ENCODE peak calls at places on chromosomes 2 and 18, in eight cellular contexts. One of them, this sample, is unnamed.

GRCh38 chr18:22985250-22985649 is 52.1 kb downstream of the RBBP8 start:
- DNase-seq in stomach: no peak
- DNase-seq in K562: no peak
- DNase-seq in ovary: no peak
- DNase-seq in sigmoid colon: no peak
- DNase-seq in SK-N-SH: no peak
- DNase-seq in HepG2: no peak
- DNase-seq in suprapubic skin: no peak
- DNase-seq in this sample: no peak

GRCh38 chr2:218292700-218293014 is 354 bp upstream of the TMBIM1 start:
- DNase-seq in stomach: no peak
- DNase-seq in K562: no peak
- DNase-seq in ovary: no peak
- DNase-seq in sigmoid colon: no peak
- DNase-seq in SK-N-SH: no peak
- DNase-seq in HepG2: no peak
- DNase-seq in suprapubic skin: no peak
- DNase-seq in this sample: no peak

GRCh38 chr18:78982186-78982585 is 2.6 kb downstream of the SALL3 start:
- DNase-seq in stomach: no peak
- DNase-seq in K562: no peak
- DNase-seq in ovary: no peak
- DNase-seq in sigmoid colon: no peak
- DNase-seq in SK-N-SH: no peak
- DNase-seq in HepG2: no peak
- DNase-seq in suprapubic skin: no peak
- DNase-seq in this sample: no peak

GRCh38 chr2:26112201-26112600 is 60.7 kb upstream of the GAREM2 start:
- DNase-seq in stomach: no peak
- DNase-seq in K562: no peak
- DNase-seq in ovary: no peak
- DNase-seq in sigmoid colon: no peak
- DNase-seq in SK-N-SH: no peak
- DNase-seq in HepG2: no peak
- DNase-seq in suprapubic skin: no peak
- DNase-seq in this sample: no peak

GRCh38 chr2:241272722-241273551 is 42.5 kb downstream of the HDLBP start:
- DNase-seq in stomach: peak; percentile 74
- DNase-seq in K562: peak; percentile 66
- DNase-seq in ovary: peak; percentile 79
- DNase-seq in sigmoid colon: peak; percentile 92
- DNase-seq in SK-N-SH: peak; percentile 92
- DNase-seq in HepG2: no peak
- DNase-seq in suprapubic skin: no peak
- DNase-seq in this sample: peak; percentile 57

GRCh38 chr2:11325961-11326691 is 18.3 kb downstream of the ROCK2 start:
- DNase-seq in stomach: no peak
- DNase-seq in K562: no peak
- DNase-seq in ovary: no peak
- DNase-seq in sigmoid colon: no peak
- DNase-seq in SK-N-SH: no peak
- DNase-seq in HepG2: no peak
- DNase-seq in suprapubic skin: no peak
- DNase-seq in this sample: no peak

GRCh38 chr2:172095146-172095904 is 7.4 kb downstream of the DLX2 start:
- DNase-seq in stomach: peak; percentile 54
- DNase-seq in K562: no peak
- DNase-seq in ovary: no peak
- DNase-seq in sigmoid colon: peak; percentile 77
- DNase-seq in SK-N-SH: peak; percentile 74
- DNase-seq in HepG2: no peak
- DNase-seq in suprapubic skin: no peak
- DNase-seq in this sample: no peak

GRCh38 chr2:174587607-174588006 is 10.0 kb downstream of the WIPF1 start:
- DNase-seq in stomach: no peak
- DNase-seq in K562: no peak
- DNase-seq in ovary: no peak
- DNase-seq in sigmoid colon: no peak
- DNase-seq in SK-N-SH: peak; percentile 66
- DNase-seq in HepG2: no peak
- DNase-seq in suprapubic skin: no peak
- DNase-seq in this sample: no peak

GRCh38 chr2:23585218-23585945 is 200.4 kb downstream of the KLHL29 start:
- DNase-seq in stomach: no peak
- DNase-seq in K562: no peak
- DNase-seq in ovary: no peak
- DNase-seq in sigmoid colon: no peak
- DNase-seq in SK-N-SH: no peak
- DNase-seq in HepG2: no peak
- DNase-seq in suprapubic skin: no peak
- DNase-seq in this sample: no peak

GRCh38 chr18:11154369-11154982 is 5.1 kb upstream of the PIEZO2 start:
- DNase-seq in stomach: no peak
- DNase-seq in K562: no peak
- DNase-seq in ovary: no peak
- DNase-seq in sigmoid colon: no peak
- DNase-seq in SK-N-SH: no peak
- DNase-seq in HepG2: peak; percentile 67
- DNase-seq in suprapubic skin: no peak
- DNase-seq in this sample: no peak

GRCh38 chr2:128523490-128523889 is 204.8 kb upstream of the HS6ST1 start:
- DNase-seq in stomach: no peak
- DNase-seq in K562: no peak
- DNase-seq in ovary: no peak
- DNase-seq in sigmoid colon: no peak
- DNase-seq in SK-N-SH: no peak
- DNase-seq in HepG2: no peak
- DNase-seq in suprapubic skin: no peak
- DNase-seq in this sample: no peak

GRCh38 chr18:52288403-52289004 is 51.5 kb upstream of the DCC start:
- DNase-seq in stomach: peak; percentile 32
- DNase-seq in K562: peak; percentile 6
- DNase-seq in ovary: no peak
- DNase-seq in sigmoid colon: no peak
- DNase-seq in SK-N-SH: peak; percentile 28
- DNase-seq in HepG2: peak; percentile 17
- DNase-seq in suprapubic skin: no peak
- DNase-seq in this sample: no peak

GRCh38 chr2:118474151-118474561 is 373.3 kb downstream of the EN1 start:
- DNase-seq in stomach: no peak
- DNase-seq in K562: no peak
- DNase-seq in ovary: no peak
- DNase-seq in sigmoid colon: no peak
- DNase-seq in SK-N-SH: no peak
- DNase-seq in HepG2: no peak
- DNase-seq in suprapubic skin: no peak
- DNase-seq in this sample: no peak

GRCh38 chr2:217680376-217680775 is 322.4 kb downstream of the TNS1 start:
- DNase-seq in stomach: no peak
- DNase-seq in K562: no peak
- DNase-seq in ovary: no peak
- DNase-seq in sigmoid colon: no peak
- DNase-seq in SK-N-SH: no peak
- DNase-seq in HepG2: no peak
- DNase-seq in suprapubic skin: no peak
- DNase-seq in this sample: no peak

GRCh38 chr2:21102356-21102755 is 21.4 kb upstream of the TDRD15 start:
- DNase-seq in stomach: no peak
- DNase-seq in K562: no peak
- DNase-seq in ovary: no peak
- DNase-seq in sigmoid colon: no peak
- DNase-seq in SK-N-SH: no peak
- DNase-seq in HepG2: no peak
- DNase-seq in suprapubic skin: no peak
- DNase-seq in this sample: no peak

GRCh38 chr2:39451954-39452353 is 14.9 kb upstream of the MAP4K3 start:
- DNase-seq in stomach: no peak
- DNase-seq in K562: no peak
- DNase-seq in ovary: no peak
- DNase-seq in sigmoid colon: no peak
- DNase-seq in SK-N-SH: no peak
- DNase-seq in HepG2: no peak
- DNase-seq in suprapubic skin: no peak
- DNase-seq in this sample: no peak

GRCh38 chr18:5073026-5073944 is 123.8 kb downstream of the AKAIN1 start:
- DNase-seq in stomach: no peak
- DNase-seq in K562: peak; percentile 44
- DNase-seq in ovary: no peak
- DNase-seq in sigmoid colon: no peak
- DNase-seq in SK-N-SH: peak; percentile 45
- DNase-seq in HepG2: peak; percentile 31
- DNase-seq in suprapubic skin: no peak
- DNase-seq in this sample: no peak

GRCh38 chr2:65358690-65359400 is 73.6 kb downstream of the SPRED2 start:
- DNase-seq in stomach: no peak
- DNase-seq in K562: no peak
- DNase-seq in ovary: no peak
- DNase-seq in sigmoid colon: no peak
- DNase-seq in SK-N-SH: no peak
- DNase-seq in HepG2: no peak
- DNase-seq in suprapubic skin: no peak
- DNase-seq in this sample: no peak

DNA sequence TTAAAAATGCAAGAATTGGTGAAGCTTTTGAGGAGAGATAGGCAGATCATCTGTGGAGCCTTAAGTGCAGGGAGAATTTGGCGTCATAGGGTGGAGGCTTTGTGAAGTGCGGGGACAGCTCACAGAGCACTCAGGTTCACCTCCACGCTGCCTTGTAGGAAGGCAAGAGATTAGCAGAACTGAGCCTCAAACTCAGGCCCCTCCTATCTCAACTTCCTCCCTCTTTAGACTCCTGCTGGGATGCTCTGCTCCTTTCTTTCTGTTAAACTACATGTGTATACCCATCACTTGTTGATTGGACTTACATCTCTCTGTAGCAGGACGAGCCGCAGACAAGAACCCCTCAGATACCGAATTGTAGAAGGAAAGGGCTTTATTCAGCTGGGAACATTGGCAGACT is 422.2 kb downstream of the SETBP1 start:
- DNase-seq in stomach: no peak
- DNase-seq in K562: no peak
- DNase-seq in ovary: no peak
- DNase-seq in sigmoid colon: no peak
- DNase-seq in SK-N-SH: no peak
- DNase-seq in HepG2: no peak
- DNase-seq in suprapubic skin: no peak
- DNase-seq in this sample: no peak
- TF ChIP-seq EP300 in stomach: no peak
- TF ChIP-seq EP300 in K562: no peak
- TF ChIP-seq EP300 in ovary: no peak
- TF ChIP-seq EP300 in sigmoid colon: no peak
- TF ChIP-seq EP300 in SK-N-SH: no peak
- TF ChIP-seq EP300 in HepG2: no peak
- TF ChIP-seq EP300 in suprapubic skin: no peak
- TF ChIP-seq EP300 in this sample: no peak

DNA sequence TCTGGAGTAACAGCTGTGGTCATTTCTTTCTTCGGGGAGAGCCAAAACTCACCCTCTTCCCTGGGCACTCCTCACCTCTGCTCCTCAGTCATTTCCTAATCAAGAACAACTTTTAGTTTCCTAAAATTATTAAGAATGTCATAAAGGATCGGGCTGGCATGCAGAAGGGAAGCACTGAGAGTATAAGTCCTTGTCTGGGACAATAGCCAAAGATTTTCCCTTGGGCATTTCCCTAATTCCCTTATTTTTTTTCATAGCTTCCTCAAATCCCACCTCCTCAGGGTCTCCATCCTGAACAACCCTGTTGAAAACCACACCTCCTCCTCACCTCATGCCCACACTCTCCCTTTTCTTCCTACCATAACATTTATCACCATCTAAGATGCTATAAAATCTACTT is 115.0 kb downstream of the MREG start:
- DNase-seq in stomach: no peak
- DNase-seq in K562: no peak
- DNase-seq in ovary: no peak
- DNase-seq in sigmoid colon: no peak
- DNase-seq in SK-N-SH: no peak
- DNase-seq in HepG2: no peak
- DNase-seq in suprapubic skin: no peak
- DNase-seq in this sample: no peak
- H3K4me3 ChIP-seq in stomach: no peak overlapping the region
- H3K4me3 ChIP-seq in K562: no peak overlapping the region
- H3K4me3 ChIP-seq in ovary: no peak overlapping the region
- H3K4me3 ChIP-seq in sigmoid colon: no peak overlapping the region
- H3K4me3 ChIP-seq in SK-N-SH: no peak overlapping the region
- H3K4me3 ChIP-seq in HepG2: no peak overlapping the region
- H3K4me3 ChIP-seq in suprapubic skin: no peak overlapping the region
- H3K4me3 ChIP-seq in this sample: no peak overlapping the region

DNA sequence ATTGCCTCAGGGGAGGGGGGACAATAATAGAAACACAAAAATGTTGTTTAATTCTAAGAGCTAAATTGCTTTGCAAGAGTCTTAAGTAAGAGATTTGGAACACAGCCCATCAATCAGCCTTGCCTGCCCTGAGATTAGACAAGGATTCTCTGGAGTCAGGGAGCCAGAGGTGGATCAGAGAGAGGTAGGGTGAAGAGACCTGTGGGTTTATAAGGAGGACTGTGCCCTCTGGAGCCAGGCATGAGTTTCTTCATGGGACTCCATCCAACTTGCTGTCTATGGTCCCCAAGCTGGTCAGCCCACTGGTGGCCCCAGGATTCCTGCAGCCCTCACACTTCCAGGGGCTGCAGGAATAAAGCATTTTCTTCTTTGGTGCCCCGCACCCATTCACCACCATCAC is 139.3 kb downstream of the ALK start:
- DNase-seq in stomach: no peak
- DNase-seq in K562: no peak
- DNase-seq in ovary: no peak
- DNase-seq in sigmoid colon: no peak
- DNase-seq in SK-N-SH: no peak
- DNase-seq in HepG2: no peak
- DNase-seq in suprapubic skin: no peak
- DNase-seq in this sample: no peak
- H3K27me3 ChIP-seq in stomach: no peaks in the 10 kb centered on the region
- H3K27me3 ChIP-seq in K562: peaks cover 8% of the 10 kb centered on the region
- H3K27me3 ChIP-seq in ovary: no peaks in the 10 kb centered on the region
- H3K27me3 ChIP-seq in sigmoid colon: no peaks in the 10 kb centered on the region
- H3K27me3 ChIP-seq in SK-N-SH: no peaks in the 10 kb centered on the region
- H3K27me3 ChIP-seq in HepG2: no peaks in the 10 kb centered on the region
- H3K27me3 ChIP-seq in suprapubic skin: peaks cover 4% of the 10 kb centered on the region
- H3K27me3 ChIP-seq in this sample: no peaks in the 10 kb centered on the region

DNA sequence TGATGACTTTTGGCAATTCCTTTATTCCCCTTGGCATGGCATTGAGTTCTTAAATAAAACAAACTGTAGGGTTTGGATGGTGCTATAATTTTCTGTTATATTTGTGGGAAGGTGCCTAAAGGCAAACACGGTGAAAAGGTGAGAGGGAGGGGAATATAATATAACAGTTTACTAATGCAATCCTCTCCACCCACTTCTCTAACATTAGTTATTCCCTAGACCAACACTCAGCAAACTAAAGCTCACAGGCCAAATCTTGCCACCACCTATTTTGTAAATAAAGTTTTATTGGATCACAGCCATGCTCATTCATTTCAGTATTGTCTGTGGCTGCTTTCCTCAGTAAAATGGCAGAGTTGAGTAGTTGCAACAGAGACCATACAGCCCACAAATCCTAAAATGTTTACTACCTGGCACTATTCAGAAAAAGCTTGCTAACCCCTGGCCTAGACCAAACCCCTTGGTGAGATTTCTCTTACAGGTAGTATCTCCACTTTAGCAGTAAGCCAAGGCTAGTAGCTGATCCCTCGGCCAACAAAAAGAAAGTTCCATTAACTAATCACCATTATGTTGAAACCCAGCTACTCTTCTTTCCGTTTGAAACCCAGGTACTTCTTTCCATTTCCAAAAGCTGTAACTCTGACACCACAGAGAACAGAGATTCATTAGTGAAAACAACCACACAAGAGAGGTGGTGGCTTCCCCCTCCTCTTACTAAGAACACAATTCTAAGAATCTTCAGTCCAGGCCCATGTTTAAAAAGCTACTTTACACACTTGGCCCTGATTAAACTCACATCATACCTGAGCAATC is 136.1 kb upstream of the CHAC2 start:
- DNase-seq in stomach: no peak
- DNase-seq in K562: no peak
- DNase-seq in ovary: no peak
- DNase-seq in sigmoid colon: no peak
- DNase-seq in SK-N-SH: no peak
- DNase-seq in HepG2: no peak
- DNase-seq in suprapubic skin: no peak
- DNase-seq in this sample: no peak
- TF ChIP-seq EP300 in stomach: no peak
- TF ChIP-seq EP300 in K562: no peak
- TF ChIP-seq EP300 in ovary: no peak
- TF ChIP-seq EP300 in sigmoid colon: no peak
- TF ChIP-seq EP300 in SK-N-SH: no peak
- TF ChIP-seq EP300 in HepG2: no peak
- TF ChIP-seq EP300 in suprapubic skin: no peak
- TF ChIP-seq EP300 in this sample: no peak

This sample was measured in tibial nerve.